ENCODE peak calls at places on chromosomes 13 and 19, in nine cellular contexts. One of them, this sample, is unnamed.
A peak's percentile ranks its signal among the peaks of the same experiment; 100 is the strongest.

GRCh38 chr19:55406869-55407624 is 541 bp downstream of the UBE2S start:
- DNase-seq in CD8-positive, alpha-beta T cell: no peak
- DNase-seq in heart right ventricle: no peak
- DNase-seq in PC-3: no peak
- DNase-seq in ovary: no peak
- DNase-seq in IMR-90: no peak
- DNase-seq in aorta: peak; percentile 83
- DNase-seq in tibial artery: no peak
- DNase-seq in psoas muscle: peak; percentile 40
- DNase-seq in this sample: peak; percentile 40

GRCh38 chr19:35774274-35775045 is 904 bp upstream of the ARHGAP33 start:
- DNase-seq in PC-3: peak; percentile 1
- DNase-seq in ovary: no peak
- DNase-seq in CD8-positive, alpha-beta T cell: no peak
- DNase-seq in heart right ventricle: no peak
- DNase-seq in aorta: peak; percentile 66
- DNase-seq in psoas muscle: no peak
- DNase-seq in tibial artery: no peak
- DNase-seq in IMR-90: no peak
- DNase-seq in this sample: no peak

GRCh38 chr13:34967851-34968562 is 25.9 kb downstream of the NBEA start:
- DNase-seq in heart right ventricle: no peak
- DNase-seq in tibial artery: no peak
- DNase-seq in PC-3: peak; percentile 51
- DNase-seq in aorta: no peak
- DNase-seq in CD8-positive, alpha-beta T cell: no peak
- DNase-seq in IMR-90: no peak
- DNase-seq in psoas muscle: no peak
- DNase-seq in ovary: no peak
- DNase-seq in this sample: no peak

GRCh38 chr19:4581381-4582111 is 22.1 kb upstream of the SEMA6B start:
- DNase-seq in psoas muscle: no peak
- DNase-seq in IMR-90: no peak
- DNase-seq in PC-3: peak; percentile 48
- DNase-seq in CD8-positive, alpha-beta T cell: no peak
- DNase-seq in aorta: no peak
- DNase-seq in tibial artery: no peak
- DNase-seq in heart right ventricle: no peak
- DNase-seq in ovary: no peak
- DNase-seq in this sample: no peak

GRCh38 chr19:49820125-49820524 is 2.0 kb downstream of the MED25 start:
- DNase-seq in PC-3: no peak
- DNase-seq in aorta: no peak
- DNase-seq in CD8-positive, alpha-beta T cell: no peak
- DNase-seq in heart right ventricle: no peak
- DNase-seq in tibial artery: no peak
- DNase-seq in IMR-90: no peak
- DNase-seq in ovary: no peak
- DNase-seq in psoas muscle: no peak
- DNase-seq in this sample: no peak

GRCh38 chr19:38736413-38737280 is 7.6 kb downstream of the CAPN12 start:
- DNase-seq in tibial artery: no peak
- DNase-seq in heart right ventricle: peak; percentile 39
- DNase-seq in aorta: peak; percentile 88
- DNase-seq in IMR-90: no peak
- DNase-seq in psoas muscle: no peak
- DNase-seq in PC-3: peak; percentile 65
- DNase-seq in CD8-positive, alpha-beta T cell: peak; percentile 67
- DNase-seq in ovary: peak; percentile 50
- DNase-seq in this sample: peak; percentile 46

GRCh38 chr19:4575267-4575793 is 15.8 kb upstream of the SEMA6B start:
- DNase-seq in aorta: peak; percentile 88
- DNase-seq in psoas muscle: peak; percentile 64
- DNase-seq in ovary: peak; percentile 55
- DNase-seq in IMR-90: peak; percentile 89
- DNase-seq in tibial artery: peak; percentile 28
- DNase-seq in CD8-positive, alpha-beta T cell: no peak
- DNase-seq in heart right ventricle: peak; percentile 70
- DNase-seq in PC-3: peak; percentile 90
- DNase-seq in this sample: peak; percentile 83

GRCh38 chr13:41291246-41291645 is 19.8 kb upstream of the NAA16 start:
- DNase-seq in IMR-90: no peak
- DNase-seq in tibial artery: no peak
- DNase-seq in heart right ventricle: no peak
- DNase-seq in CD8-positive, alpha-beta T cell: no peak
- DNase-seq in aorta: no peak
- DNase-seq in ovary: no peak
- DNase-seq in PC-3: no peak
- DNase-seq in psoas muscle: no peak
- DNase-seq in this sample: no peak

GRCh38 chr13:32889986-32890565 is 126.1 kb upstream of the KL start:
- DNase-seq in ovary: no peak
- DNase-seq in PC-3: peak; percentile 38
- DNase-seq in CD8-positive, alpha-beta T cell: no peak
- DNase-seq in aorta: no peak
- DNase-seq in psoas muscle: no peak
- DNase-seq in heart right ventricle: no peak
- DNase-seq in IMR-90: no peak
- DNase-seq in tibial artery: no peak
- DNase-seq in this sample: no peak

GRCh38 chr19:44282846-44283245 is 22.0 kb downstream of the ZNF235 start:
- DNase-seq in heart right ventricle: no peak
- DNase-seq in CD8-positive, alpha-beta T cell: no peak
- DNase-seq in PC-3: peak; percentile 59
- DNase-seq in ovary: no peak
- DNase-seq in IMR-90: peak; percentile 19
- DNase-seq in psoas muscle: no peak
- DNase-seq in tibial artery: no peak
- DNase-seq in aorta: no peak
- DNase-seq in this sample: no peak

GRCh38 chr19:3142292-3142670 is 6.4 kb downstream of the GNA15 start:
- DNase-seq in ovary: no peak
- DNase-seq in tibial artery: peak; percentile 44
- DNase-seq in PC-3: peak; percentile 81
- DNase-seq in CD8-positive, alpha-beta T cell: no peak
- DNase-seq in aorta: no peak
- DNase-seq in heart right ventricle: no peak
- DNase-seq in psoas muscle: no peak
- DNase-seq in IMR-90: peak; percentile 87
- DNase-seq in this sample: no peak

GRCh38 chr13:25455146-25455545 is 83.4 kb downstream of the ATP8A2 start:
- DNase-seq in tibial artery: no peak
- DNase-seq in PC-3: peak; percentile 40
- DNase-seq in psoas muscle: no peak
- DNase-seq in ovary: no peak
- DNase-seq in aorta: no peak
- DNase-seq in IMR-90: no peak
- DNase-seq in CD8-positive, alpha-beta T cell: no peak
- DNase-seq in heart right ventricle: no peak
- DNase-seq in this sample: no peak

GRCh38 chr19:4363571-4364304 is 20.4 kb downstream of the MPND start:
- DNase-seq in IMR-90: no peak
- DNase-seq in aorta: no peak
- DNase-seq in PC-3: no peak
- DNase-seq in tibial artery: no peak
- DNase-seq in CD8-positive, alpha-beta T cell: no peak
- DNase-seq in heart right ventricle: no peak
- DNase-seq in psoas muscle: no peak
- DNase-seq in ovary: no peak
- DNase-seq in this sample: no peak

GRCh38 chr19:27774827-27775226 is 1438.1 kb downstream of the UQCRFS1 start:
- DNase-seq in tibial artery: no peak
- DNase-seq in aorta: no peak
- DNase-seq in PC-3: peak; percentile 5
- DNase-seq in heart right ventricle: no peak
- DNase-seq in psoas muscle: no peak
- DNase-seq in CD8-positive, alpha-beta T cell: no peak
- DNase-seq in IMR-90: no peak
- DNase-seq in ovary: no peak
- DNase-seq in this sample: no peak

GRCh38 chr19:17524651-17525050 is 13.2 kb downstream of the PGLS start:
- DNase-seq in PC-3: no peak
- DNase-seq in ovary: no peak
- DNase-seq in tibial artery: no peak
- DNase-seq in heart right ventricle: no peak
- DNase-seq in IMR-90: no peak
- DNase-seq in aorta: no peak
- DNase-seq in psoas muscle: no peak
- DNase-seq in CD8-positive, alpha-beta T cell: no peak
- DNase-seq in this sample: no peak
- H3K4me1 ChIP-seq in PC-3: no peaks in the 10 kb centered on the region
- H3K4me1 ChIP-seq in ovary: no peaks in the 10 kb centered on the region
- H3K4me1 ChIP-seq in tibial artery: no peaks in the 10 kb centered on the region
- H3K4me1 ChIP-seq in heart right ventricle: peaks cover 12% of the 10 kb centered on the region
- H3K4me1 ChIP-seq in IMR-90: no peaks in the 10 kb centered on the region
- H3K4me1 ChIP-seq in aorta: no peaks in the 10 kb centered on the region
- H3K4me1 ChIP-seq in psoas muscle: no peaks in the 10 kb centered on the region
- H3K4me1 ChIP-seq in CD8-positive, alpha-beta T cell: peaks cover 39% of the 10 kb centered on the region
- H3K4me1 ChIP-seq in this sample: no peaks in the 10 kb centered on the region

GRCh38 chr19:15403151-15403531 is 15.6 kb downstream of the AKAP8L start:
- DNase-seq in heart right ventricle: no peak
- DNase-seq in PC-3: no peak
- DNase-seq in tibial artery: no peak
- DNase-seq in aorta: no peak
- DNase-seq in ovary: no peak
- DNase-seq in psoas muscle: no peak
- DNase-seq in CD8-positive, alpha-beta T cell: no peak
- DNase-seq in IMR-90: no peak
- DNase-seq in this sample: no peak
- H3K36me3 ChIP-seq in heart right ventricle: peaks cover 78% of the 10 kb centered on the region
- H3K36me3 ChIP-seq in PC-3: peaks cover 25% of the 10 kb centered on the region
- H3K36me3 ChIP-seq in tibial artery: peaks cover 32% of the 10 kb centered on the region
- H3K36me3 ChIP-seq in aorta: peaks cover 8% of the 10 kb centered on the region
- H3K36me3 ChIP-seq in ovary: no peaks in the 10 kb centered on the region
- H3K36me3 ChIP-seq in psoas muscle: peaks cover 14% of the 10 kb centered on the region
- H3K36me3 ChIP-seq in CD8-positive, alpha-beta T cell: peaks cover 46% of the 10 kb centered on the region
- H3K36me3 ChIP-seq in IMR-90: peaks cover 59% of the 10 kb centered on the region
- H3K36me3 ChIP-seq in this sample: no peaks in the 10 kb centered on the region

DNA sequence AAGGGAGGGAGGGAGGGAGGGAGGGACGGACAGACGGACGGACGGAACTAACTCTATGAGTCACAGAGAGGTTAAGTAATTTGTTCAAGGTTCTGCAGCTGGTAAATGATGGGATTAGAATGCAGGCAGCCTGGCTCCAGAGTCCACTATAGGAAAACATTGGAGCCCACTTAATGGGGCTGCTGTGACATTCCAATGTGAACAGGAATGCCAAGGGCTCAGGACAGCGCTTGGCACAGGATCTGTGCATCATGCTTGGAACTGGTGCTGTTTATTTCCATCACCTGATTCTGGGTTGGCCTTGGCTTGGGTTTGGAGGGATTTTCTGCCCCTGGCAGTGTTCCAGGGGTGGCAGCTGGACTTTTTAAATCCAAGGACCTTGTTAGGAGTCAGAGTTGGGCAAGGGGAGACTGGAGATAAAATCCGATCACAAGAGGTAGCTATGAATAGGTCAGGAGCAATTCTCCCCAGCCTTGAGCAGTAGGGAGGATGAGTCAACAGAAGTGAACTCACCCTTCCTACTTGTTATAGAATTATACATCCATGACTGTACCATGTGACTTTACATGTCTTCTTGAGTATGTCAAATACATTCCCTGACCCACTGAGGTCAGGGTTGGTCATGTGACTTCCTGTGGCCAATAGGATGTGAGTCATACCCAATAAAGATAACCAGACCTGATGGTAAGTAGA is 7.8 kb upstream of the HIF3A start:
- DNase-seq in aorta: no peak
- DNase-seq in CD8-positive, alpha-beta T cell: no peak
- DNase-seq in ovary: peak; percentile 29
- DNase-seq in heart right ventricle: peak; percentile 33
- DNase-seq in PC-3: peak; percentile 90
- DNase-seq in tibial artery: peak; percentile 34
- DNase-seq in IMR-90: peak; percentile 82
- DNase-seq in psoas muscle: no peak
- DNase-seq in this sample: peak; percentile 44
- H3K4me3 ChIP-seq in aorta: no peak overlapping the region
- H3K4me3 ChIP-seq in CD8-positive, alpha-beta T cell: no peak overlapping the region
- H3K4me3 ChIP-seq in ovary: no peak overlapping the region
- H3K4me3 ChIP-seq in heart right ventricle: no peak overlapping the region
- H3K4me3 ChIP-seq in PC-3: peak overlapping the region; percentile 32
- H3K4me3 ChIP-seq in tibial artery: no peak overlapping the region
- H3K4me3 ChIP-seq in IMR-90: no peak overlapping the region
- H3K4me3 ChIP-seq in psoas muscle: no peak overlapping the region
- H3K4me3 ChIP-seq in this sample: no peak overlapping the region

GRCh38 chr19:13054605-13055212 is 47.9 kb downstream of the LYL1 start:
- DNase-seq in IMR-90: no peak
- DNase-seq in psoas muscle: no peak
- DNase-seq in heart right ventricle: no peak
- DNase-seq in ovary: no peak
- DNase-seq in tibial artery: no peak
- DNase-seq in aorta: no peak
- DNase-seq in PC-3: no peak
- DNase-seq in CD8-positive, alpha-beta T cell: no peak
- DNase-seq in this sample: no peak

GRCh38 chr19:13057744-13058143 is 44.9 kb downstream of the LYL1 start:
- DNase-seq in psoas muscle: no peak
- DNase-seq in aorta: no peak
- DNase-seq in tibial artery: no peak
- DNase-seq in CD8-positive, alpha-beta T cell: no peak
- DNase-seq in ovary: no peak
- DNase-seq in IMR-90: peak; percentile 47
- DNase-seq in heart right ventricle: no peak
- DNase-seq in PC-3: no peak
- DNase-seq in this sample: no peak

GRCh38 chr19:13057147-13057572 is 45.5 kb downstream of the LYL1 start:
- DNase-seq in CD8-positive, alpha-beta T cell: no peak
- DNase-seq in PC-3: peak; percentile 34
- DNase-seq in heart right ventricle: no peak
- DNase-seq in aorta: no peak
- DNase-seq in tibial artery: no peak
- DNase-seq in ovary: no peak
- DNase-seq in psoas muscle: no peak
- DNase-seq in IMR-90: no peak
- DNase-seq in this sample: no peak

GRCh38 chr19:13055213-13056051 is 47.2 kb downstream of the LYL1 start:
- DNase-seq in PC-3: peak; percentile 81
- DNase-seq in CD8-positive, alpha-beta T cell: no peak
- DNase-seq in heart right ventricle: peak; percentile 80
- DNase-seq in aorta: peak; percentile 96
- DNase-seq in tibial artery: peak; percentile 86
- DNase-seq in IMR-90: peak; percentile 89
- DNase-seq in ovary: peak; percentile 94
- DNase-seq in psoas muscle: peak; percentile 86
- DNase-seq in this sample: peak; percentile 87

DNA sequence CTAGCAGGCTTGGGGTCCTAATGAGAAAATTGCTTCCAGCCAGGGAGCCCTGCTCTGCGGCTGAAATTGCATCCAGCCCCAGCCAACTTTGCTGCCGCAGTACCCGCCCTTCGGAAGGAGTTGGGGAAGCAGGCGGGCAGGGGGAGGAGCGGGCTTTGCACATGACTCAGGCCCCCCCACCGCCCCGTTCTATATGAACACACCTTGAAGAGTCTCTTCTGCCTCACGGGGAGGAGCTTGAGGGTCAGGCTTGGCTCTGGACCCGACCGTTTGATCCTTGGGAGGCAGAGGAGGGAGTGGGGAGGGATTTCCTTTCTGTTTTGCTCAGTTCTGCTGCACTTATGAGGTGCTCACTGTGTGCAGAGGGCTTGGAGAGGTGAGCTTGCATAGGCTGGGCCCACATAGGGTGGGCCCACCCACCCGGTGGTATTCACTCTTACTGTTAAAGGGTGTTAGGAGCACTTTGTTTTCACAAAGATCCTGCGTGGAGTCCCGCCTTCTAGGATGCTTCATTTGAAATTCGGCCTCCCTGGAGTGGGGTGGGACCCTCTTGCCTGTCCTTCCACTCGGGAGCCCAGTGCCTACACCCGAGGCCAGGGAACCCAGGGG is 46.5 kb downstream of the LYL1 start:
- DNase-seq in IMR-90: peak; percentile 71
- DNase-seq in CD8-positive, alpha-beta T cell: no peak
- DNase-seq in aorta: peak; percentile 86
- DNase-seq in PC-3: peak; percentile 97
- DNase-seq in tibial artery: peak; percentile 75
- DNase-seq in heart right ventricle: peak; percentile 57
- DNase-seq in ovary: peak; percentile 68
- DNase-seq in psoas muscle: no peak
- DNase-seq in this sample: peak; percentile 79
- H3K4me1 ChIP-seq in IMR-90: peaks cover 77% of the 10 kb centered on the region
- H3K4me1 ChIP-seq in CD8-positive, alpha-beta T cell: peaks cover 13% of the 10 kb centered on the region
- H3K4me1 ChIP-seq in aorta: no peaks in the 10 kb centered on the region
- H3K4me1 ChIP-seq in PC-3: peaks cover 81% of the 10 kb centered on the region
- H3K4me1 ChIP-seq in tibial artery: peaks cover 100% of the 10 kb centered on the region
- H3K4me1 ChIP-seq in heart right ventricle: peaks cover 100% of the 10 kb centered on the region
- H3K4me1 ChIP-seq in ovary: peaks cover 69% of the 10 kb centered on the region
- H3K4me1 ChIP-seq in psoas muscle: peaks cover 99% of the 10 kb centered on the region
- H3K4me1 ChIP-seq in this sample: peaks cover 71% of the 10 kb centered on the region

This sample was measured in uterus.